ENCODE peak calls at places on chromosomes 6 and 20, in four cellular contexts. B is fibroblast of mammary gland, J is amygdala, O is iPS DF 19.7. K is an unnamed sample.

GRCh38 chr20:62044671-62045070 is 21.0 kb downstream of the TAF4 start:
- DNase-seq in B (no peak), J (no peak), O (no peak), K (no peak)

GRCh38 chr6:35501784-35502183 is 4.9 kb upstream of the TEAD3 start:
- DNase-seq in B (no peak), J (no peak), O (no peak), K (no peak)

GRCh38 chr6:165586706-165587105 is 76.3 kb downstream of the PDE10A start:
- DNase-seq in B (no peak), O (no peak), J (no peak), K (no peak)

GRCh38 chr20:24872291-24873014 is 76.6 kb upstream of the CST7 start:
- DNase-seq in O (no peak), B (no peak), J (no peak), K (no peak)

GRCh38 chr6:157090736-157091135 is 232.6 kb downstream of the TMEM242 start:
- DNase-seq in B (no peak), O (peak), J (no peak), K (no peak)

GRCh38 chr20:1229541-1229940 is 3.7 kb downstream of the RAD21L1 start:
- DNase-seq in O (no peak), J (no peak), B (no peak), K (no peak)

GRCh38 chr20:44641305-44641704 is 10.2 kb downstream of the ADA start:
- DNase-seq in J (no peak), O (no peak), B (no peak), K (no peak)

GRCh38 chr6:117440558-117441525 is 15.1 kb upstream of the ROS1 start:
- DNase-seq in O (no peak), J (no peak), B (peak), K (peak)

GRCh38 chr6:16683524-16684194 is 77.6 kb downstream of the ATXN1 start:
- DNase-seq in O (no peak), B (peak), J (no peak), K (peak)

GRCh38 chr20:40265872-40266533 is 423.0 kb downstream of the MAFB start:
- DNase-seq in O (no peak), B (peak), J (no peak), K (peak)

GRCh38 chr6:130744601-130745382 is 82.4 kb upstream of the SMLR1 start:
- DNase-seq in B (peak), J (no peak), O (no peak), K (no peak)

GRCh38 chr20:56722042-56722441 is 92.9 kb downstream of the TFAP2C start:
- DNase-seq in O (no peak), J (no peak), B (no peak), K (no peak)

GRCh38 chr20:63128367-63128766 is 87.6 kb downstream of the YTHDF1 start:
- DNase-seq in O (no peak), B (no peak), J (no peak), K (no peak)

GRCh38 chr6:149884215-149884614 is 13.7 kb downstream of the RAET1E start:
- DNase-seq in J (no peak), B (peak), O (no peak), K (peak)

GRCh38 chr6:119215885-119216590 is 133.5 kb downstream of the MAN1A1 start:
- DNase-seq in J (no peak), B (no peak), O (no peak), K (no peak)

GRCh38 chr6:30847421-30847970 is 36.8 kb upstream of the DDR1 start:
- DNase-seq in J (no peak), B (no peak), O (no peak), K (no peak)

GRCh38 chr20:53021934-53022333 is 49.8 kb downstream of the TSHZ2 start:
- DNase-seq in J (no peak), O (no peak), B (peak), K (no peak)

GRCh38 chr20:42531675-42531985 is 658.1 kb downstream of the PTPRT start:
- DNase-seq in B (no peak), J (no peak), O (no peak), K (no peak)

GRCh38 chr20:63125581-63125892 is 90.4 kb downstream of the YTHDF1 start:
- DNase-seq in J (no peak), B (no peak), O (no peak), K (no peak)

GRCh38 chr20:53828673-53829085 is 235.0 kb upstream of the ZNF217 start:
- DNase-seq in O (no peak), J (peak), B (peak), K (peak)

GRCh38 chr6:57303931-57304681 is 13.3 kb upstream of the PRIM2 start:
- DNase-seq in B (peak), O (no peak), J (no peak), K (peak)

GRCh38 chr20:59131541-59132285 is 31.9 kb upstream of the ZNF831 start:
- DNase-seq in J (no peak), B (no peak), O (no peak), K (no peak)

GRCh38 chr6:36544228-36544627 is 3.1 kb downstream of the STK38 start:
- DNase-seq in J (no peak), O (no peak), B (peak), K (no peak)